ENCODE peak calls at places on chromosomes 16 and 17, in five cellular contexts. B is CD8-positive, alpha-beta T cell; D is GM23338; X is PC-9; L is transverse colon. A is an unnamed sample.

GRCh38 chr17:62321451-62321850 is 58.9 kb upstream of the EFCAB3 start:
- DNase-seq in X (no peak), L (no peak), D (no peak), B (no peak), A (no peak)

GRCh38 chr17:81027038-81027437 is 7.9 kb upstream of the BAIAP2 start:
- DNase-seq in D (no peak), X (no peak), L (no peak), B (no peak), A (peak)

GRCh38 chr16:29816694-29817441 is 916 bp downstream of the PAGR1 start:
- DNase-seq in D (peak), X (peak), L (peak), B (peak), A (peak)

GRCh38 chr17:43006639-43007551 is at the start of gene IFI35:
- DNase-seq in B (peak), X (peak), L (peak), D (peak), A (peak)

GRCh38 chr17:19022128-19022527 is 17.6 kb upstream of the FAM83G start:
- DNase-seq in L (no peak), B (no peak), D (no peak), X (no peak), A (no peak)

GRCh38 chr17:75507712-75508111 is 7.6 kb downstream of the CASKIN2 start:
- DNase-seq in D (no peak), L (no peak), X (no peak), B (no peak), A (no peak)

GRCh38 chr17:16942141-16943031 is 29.5 kb downstream of the TNFRSF13B start:
- DNase-seq in B (no peak), D (no peak), L (no peak), X (no peak), A (no peak)

GRCh38 chr17:76676629-76677028 is 33.1 kb upstream of the ST6GALNAC1 start:
- DNase-seq in B (no peak), D (no peak), X (no peak), L (no peak), A (no peak)

GRCh38 chr16:4385066-4385788 is 13.6 kb downstream of the VASN start:
- DNase-seq in X (no peak), D (no peak), B (no peak), L (no peak), A (no peak)

GRCh38 chr17:43211123-43211479 is 574 bp upstream of the TMEM106A start:
- DNase-seq in B (no peak), D (no peak), L (no peak), X (no peak), A (no peak)

GRCh38 chr17:71530227-71530626 is 590.6 kb upstream of the SOX9 start:
- DNase-seq in B (no peak), X (no peak), D (no peak), L (no peak), A (no peak)

GRCh38 chr17:60573139-60573975 is 26.6 kb upstream of the PPM1D start:
- DNase-seq in L (no peak), X (no peak), D (peak), B (no peak), A (no peak)

GRCh38 chr16:15141586-15141985 is 47.5 kb upstream of the RRN3 start:
- DNase-seq in L (no peak), X (no peak), D (no peak), B (no peak), A (no peak)

GRCh38 chr17:16215965-16216316 is 607 bp upstream of the NCOR1 start:
- DNase-seq in X (no peak), L (peak), B (no peak), D (peak), A (peak)

GRCh38 chr17:67456889-67457288 is 79.8 kb downstream of the PITPNC1 start:
- DNase-seq in X (no peak), L (no peak), B (no peak), D (no peak), A (no peak)

GRCh38 chr17:9023389-9024210 is 2.3 kb downstream of the NTN1 start:
- DNase-seq in L (no peak), D (peak), B (no peak), X (no peak), A (no peak)

GRCh38 chr16:82655315-82655714 is 28.5 kb downstream of the CDH13 start:
- DNase-seq in D (no peak), L (peak), B (peak), X (no peak), A (peak)

GRCh38 chr16:56263711-56264608 is 72.7 kb downstream of the GNAO1 start:
- DNase-seq in X (no peak), L (no peak), B (no peak), D (no peak), A (no peak)

GRCh38 chr17:58637011-58637570 is 54.8 kb downstream of the TEX14 start:
- DNase-seq in L (no peak), B (no peak), X (no peak), D (no peak), A (no peak)

GRCh38 chr17:82492647-82493516 is 26.6 kb upstream of the FOXK2 start:
- DNase-seq in X (peak), B (no peak), L (no peak), D (no peak), A (no peak)

GRCh38 chr16:10895053-10895946 is 18.3 kb downstream of the CIITA start:
- DNase-seq in L (peak), D (peak), X (no peak), B (no peak), A (peak)

GRCh38 chr17:51372345-51373004 is 112.1 kb downstream of the UTP18 start:
- DNase-seq in D (peak), B (no peak), L (peak), X (peak), A (peak)

GRCh38 chr16:50453446-50453845 is 84.7 kb upstream of the BRD7 start:
- DNase-seq in D (no peak), L (no peak), B (no peak), X (no peak), A (no peak)

GRCh38 chr17:43814026-43814425 is 18.9 kb downstream of the MPP3 start:
- DNase-seq in B (no peak), D (peak), X (no peak), L (no peak), A (no peak)

GRCh38 chr16:31440511-31441184 is 1.9 kb downstream of the ZNF843 start:
- DNase-seq in D (no peak), B (no peak), L (no peak), X (no peak), A (no peak)

GRCh38 chr16:29990883-29991570 is 4.4 kb downstream of the HIRIP3 start:
- DNase-seq in D (no peak), L (no peak), B (no peak), X (no peak), A (no peak)

GRCh38 chr16:80407265-80407987 is 133.4 kb upstream of the DYNLRB2 start:
- DNase-seq in L (no peak), D (no peak), B (no peak), X (no peak), A (no peak)

GRCh38 chr17:10610821-10611323 is 46.2 kb downstream of the MYH3 start:
- DNase-seq in L (no peak), D (no peak), X (no peak), B (no peak), A (no peak)

GRCh38 chr17:10295728-10296343 is 77.0 kb downstream of the MYH13 start:
- DNase-seq in X (no peak), L (peak), B (no peak), D (peak), A (no peak)

GRCh38 chr16:87728026-87728425 is 37.8 kb downstream of the KLHDC4 start:
- DNase-seq in L (no peak), X (no peak), B (no peak), D (no peak), A (no peak)
- H3K4me3 ChIP-seq in L (no peak), X (no peak), B (no peak), D (no peak), A (no peak)

DNA sequence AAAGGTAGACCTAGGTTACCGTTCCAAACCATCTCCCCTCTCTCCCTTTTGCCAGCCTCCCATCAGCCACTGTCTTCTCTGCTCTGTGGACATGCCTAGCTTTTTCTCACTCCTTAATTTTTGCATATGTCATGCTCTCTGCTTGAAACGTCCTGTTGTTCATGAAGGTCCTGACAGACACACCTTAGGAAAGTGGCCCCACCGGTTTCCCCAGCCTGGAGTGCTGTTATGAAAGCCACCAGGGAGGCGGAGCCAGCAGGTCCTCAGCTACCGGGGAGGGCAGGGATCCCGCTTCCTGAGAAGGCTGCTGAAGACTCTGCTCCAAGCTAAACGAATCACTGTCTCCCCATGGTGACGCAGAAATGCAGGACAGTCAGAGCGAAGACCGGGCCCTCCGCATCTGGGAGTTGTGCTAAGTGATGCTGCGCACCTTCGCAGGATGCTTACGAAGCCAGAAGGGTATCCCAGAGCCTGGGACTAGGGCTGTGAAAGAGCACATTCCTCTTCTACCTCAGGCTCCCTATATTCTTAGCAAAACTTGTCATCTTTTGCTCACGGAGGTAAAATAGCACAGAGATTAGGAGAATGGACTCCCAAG is 2.3 kb upstream of the SLC16A11 start:
- DNase-seq in B (no peak), L (peak), X (peak), D (peak), A (peak)
- H3K4me3 ChIP-seq in B (peak), L (peak), X (peak), D (peak), A (no peak)

DNA sequence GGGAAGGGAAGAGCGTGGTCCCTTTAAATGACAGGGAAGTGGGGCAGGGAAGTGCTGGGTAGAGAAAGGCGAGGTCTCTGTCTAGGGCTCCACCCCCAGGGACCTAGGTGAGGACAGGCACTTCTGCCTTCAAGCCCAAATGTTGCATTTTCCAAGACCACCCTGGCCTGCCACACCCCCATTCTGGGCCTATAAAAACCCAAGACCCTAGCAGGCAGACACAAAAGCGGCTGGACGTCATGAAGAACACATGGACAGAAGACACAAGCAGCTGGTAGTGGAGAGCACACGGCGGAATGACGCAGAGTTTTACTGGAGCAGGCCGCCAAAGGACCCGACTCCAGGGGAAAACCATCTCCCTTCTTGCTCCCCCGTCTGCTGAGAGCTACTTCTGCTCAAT is 622.0 kb upstream of the SALL1 start:
- DNase-seq in B (no peak), X (no peak), D (peak), L (no peak), A (no peak)
- H3K4me3 ChIP-seq in B (no peak), X (no peak), D (peak), L (no peak), A (no peak)

GRCh38 chr16:85285681-85286065 is 173.4 kb upstream of the CIBAR2 start:
- DNase-seq in X (no peak), L (no peak), B (no peak), D (no peak), A (no peak)

GRCh38 chr16:85286066-85286712 is 173.9 kb upstream of the CIBAR2 start:
- DNase-seq in L (no peak), X (no peak), B (no peak), D (no peak), A (no peak)

GRCh38 chr16:85281181-85281580 is 168.9 kb upstream of the CIBAR2 start:
- DNase-seq in D (no peak), X (no peak), B (no peak), L (no peak), A (no peak)

GRCh38 chr16:85284138-85284897 is 172.0 kb upstream of the CIBAR2 start:
- DNase-seq in L (no peak), D (no peak), X (no peak), B (no peak), A (no peak)

GRCh38 chr16:85283305-85284050 is 171.2 kb upstream of the CIBAR2 start:
- DNase-seq in L (no peak), D (no peak), X (no peak), B (no peak), A (no peak)
- H3K4me3 ChIP-seq in L (no peak), D (no peak), X (no peak), B (no peak), A (no peak)

A was measured in mucosa of descending colon.